ENCODE peak calls at places on chromosome 1, in six cellular contexts. One of them, this sample, is unnamed.
A peak's percentile ranks its signal among the peaks of the same experiment; 100 is the strongest.

GRCh38 chr1:155064109-155064812 is 721 bp downstream of the EFNA4 start:
- DNase-seq in stomach: no peak
- DNase-seq in dorsolateral prefrontal cortex: no peak
- DNase-seq in heart right ventricle: no peak
- DNase-seq in RWPE2: no peak
- DNase-seq in AG10803: no peak
- DNase-seq in this sample: no peak

GRCh38 chr1:116166655-116167054 is 55.5 kb downstream of the MAB21L3 start:
- DNase-seq in dorsolateral prefrontal cortex: no peak
- DNase-seq in RWPE2: no peak
- DNase-seq in AG10803: no peak
- DNase-seq in heart right ventricle: peak; percentile 21
- DNase-seq in stomach: no peak
- DNase-seq in this sample: no peak

GRCh38 chr1:183528577-183528976 is 56.3 kb downstream of the SMG7 start:
- DNase-seq in heart right ventricle: no peak
- DNase-seq in AG10803: no peak
- DNase-seq in RWPE2: no peak
- DNase-seq in stomach: no peak
- DNase-seq in dorsolateral prefrontal cortex: no peak
- DNase-seq in this sample: no peak

GRCh38 chr1:244835276-244836134 is at the start of gene COX20:
- DNase-seq in heart right ventricle: peak; percentile 89
- DNase-seq in stomach: peak; percentile 90
- DNase-seq in dorsolateral prefrontal cortex: peak; percentile 76
- DNase-seq in AG10803: peak; percentile 89
- DNase-seq in RWPE2: peak; percentile 73
- DNase-seq in this sample: no peak

GRCh38 chr1:205701891-205702290 is 21.6 kb upstream of the SLC45A3 start:
- DNase-seq in RWPE2: no peak
- DNase-seq in heart right ventricle: no peak
- DNase-seq in dorsolateral prefrontal cortex: no peak
- DNase-seq in AG10803: no peak
- DNase-seq in stomach: no peak
- DNase-seq in this sample: no peak

GRCh38 chr1:150763631-150764223 is 1.9 kb downstream of the CTSS start:
- DNase-seq in dorsolateral prefrontal cortex: no peak
- DNase-seq in RWPE2: no peak
- DNase-seq in stomach: no peak
- DNase-seq in heart right ventricle: no peak
- DNase-seq in AG10803: no peak
- DNase-seq in this sample: no peak

GRCh38 chr1:52970149-52970548 is 43.1 kb downstream of the SCP2 start:
- DNase-seq in heart right ventricle: no peak
- DNase-seq in dorsolateral prefrontal cortex: no peak
- DNase-seq in RWPE2: no peak
- DNase-seq in stomach: no peak
- DNase-seq in AG10803: peak; percentile 18
- DNase-seq in this sample: no peak

GRCh38 chr1:41648230-41648629 is 163.7 kb upstream of the EDN2 start:
- DNase-seq in dorsolateral prefrontal cortex: no peak
- DNase-seq in stomach: no peak
- DNase-seq in RWPE2: no peak
- DNase-seq in heart right ventricle: no peak
- DNase-seq in AG10803: no peak
- DNase-seq in this sample: no peak

GRCh38 chr1:5427026-5427613 is 565.1 kb downstream of the NPHP4 start:
- DNase-seq in stomach: no peak
- DNase-seq in AG10803: no peak
- DNase-seq in dorsolateral prefrontal cortex: no peak
- DNase-seq in RWPE2: no peak
- DNase-seq in heart right ventricle: no peak
- DNase-seq in this sample: no peak
- TF ChIP-seq CTCF in stomach: no peak
- TF ChIP-seq CTCF in AG10803: no peak
- TF ChIP-seq CTCF in dorsolateral prefrontal cortex: no peak
- TF ChIP-seq CTCF in RWPE2: no peak
- TF ChIP-seq CTCF in heart right ventricle: no peak
- TF ChIP-seq CTCF in this sample: no peak

GRCh38 chr1:212752256-212752933 is 39.2 kb downstream of the NSL1 start:
- DNase-seq in heart right ventricle: no peak
- DNase-seq in AG10803: peak; percentile 56
- DNase-seq in dorsolateral prefrontal cortex: no peak
- DNase-seq in RWPE2: no peak
- DNase-seq in stomach: no peak
- DNase-seq in this sample: no peak

GRCh38 chr1:212754193-212754592 is 37.4 kb downstream of the NSL1 start:
- DNase-seq in RWPE2: no peak
- DNase-seq in stomach: no peak
- DNase-seq in AG10803: no peak
- DNase-seq in dorsolateral prefrontal cortex: no peak
- DNase-seq in heart right ventricle: no peak
- DNase-seq in this sample: no peak

GRCh38 chr1:212753766-212754165 is 37.8 kb downstream of the NSL1 start:
- DNase-seq in heart right ventricle: no peak
- DNase-seq in RWPE2: no peak
- DNase-seq in stomach: no peak
- DNase-seq in AG10803: no peak
- DNase-seq in dorsolateral prefrontal cortex: no peak
- DNase-seq in this sample: no peak

GRCh38 chr1:212754715-212755114 is 36.9 kb downstream of the NSL1 start:
- DNase-seq in AG10803: no peak
- DNase-seq in heart right ventricle: no peak
- DNase-seq in RWPE2: no peak
- DNase-seq in stomach: no peak
- DNase-seq in dorsolateral prefrontal cortex: peak; percentile 68
- DNase-seq in this sample: no peak

GRCh38 chr1:212752934-212753497 is 38.6 kb downstream of the NSL1 start:
- DNase-seq in heart right ventricle: no peak
- DNase-seq in RWPE2: no peak
- DNase-seq in stomach: no peak
- DNase-seq in dorsolateral prefrontal cortex: no peak
- DNase-seq in AG10803: peak; percentile 12
- DNase-seq in this sample: no peak
- H3K4me3 ChIP-seq in heart right ventricle: no peak overlapping the region
- H3K4me3 ChIP-seq in RWPE2: no peak overlapping the region
- H3K4me3 ChIP-seq in stomach: peak overlapping the region; percentile 2
- H3K4me3 ChIP-seq in dorsolateral prefrontal cortex: no peak overlapping the region
- H3K4me3 ChIP-seq in AG10803: peak overlapping the region; percentile 57
- H3K4me3 ChIP-seq in this sample: no peak overlapping the region

GRCh38 chr1:196910208-196910607 is 22.4 kb downstream of the CFHR4 start:
- DNase-seq in AG10803: no peak
- DNase-seq in stomach: no peak
- DNase-seq in dorsolateral prefrontal cortex: no peak
- DNase-seq in heart right ventricle: no peak
- DNase-seq in RWPE2: no peak
- DNase-seq in this sample: no peak
- TF ChIP-seq CTCF in AG10803: peak; percentile 15
- TF ChIP-seq CTCF in stomach: no peak
- TF ChIP-seq CTCF in dorsolateral prefrontal cortex: no peak
- TF ChIP-seq CTCF in heart right ventricle: no peak
- TF ChIP-seq CTCF in RWPE2: no peak
- TF ChIP-seq CTCF in this sample: peak; percentile 31

GRCh38 chr1:3074297-3074741 is 5.3 kb downstream of the PRDM16 start:
- DNase-seq in heart right ventricle: no peak
- DNase-seq in AG10803: no peak
- DNase-seq in RWPE2: no peak
- DNase-seq in dorsolateral prefrontal cortex: no peak
- DNase-seq in stomach: peak; percentile 78
- DNase-seq in this sample: no peak
- H3K4me3 ChIP-seq in heart right ventricle: peak overlapping the region; percentile 54
- H3K4me3 ChIP-seq in AG10803: no peak overlapping the region
- H3K4me3 ChIP-seq in RWPE2: no peak overlapping the region
- H3K4me3 ChIP-seq in dorsolateral prefrontal cortex: no peak overlapping the region
- H3K4me3 ChIP-seq in stomach: peak overlapping the region; percentile 79
- H3K4me3 ChIP-seq in this sample: no peak overlapping the region

DNA sequence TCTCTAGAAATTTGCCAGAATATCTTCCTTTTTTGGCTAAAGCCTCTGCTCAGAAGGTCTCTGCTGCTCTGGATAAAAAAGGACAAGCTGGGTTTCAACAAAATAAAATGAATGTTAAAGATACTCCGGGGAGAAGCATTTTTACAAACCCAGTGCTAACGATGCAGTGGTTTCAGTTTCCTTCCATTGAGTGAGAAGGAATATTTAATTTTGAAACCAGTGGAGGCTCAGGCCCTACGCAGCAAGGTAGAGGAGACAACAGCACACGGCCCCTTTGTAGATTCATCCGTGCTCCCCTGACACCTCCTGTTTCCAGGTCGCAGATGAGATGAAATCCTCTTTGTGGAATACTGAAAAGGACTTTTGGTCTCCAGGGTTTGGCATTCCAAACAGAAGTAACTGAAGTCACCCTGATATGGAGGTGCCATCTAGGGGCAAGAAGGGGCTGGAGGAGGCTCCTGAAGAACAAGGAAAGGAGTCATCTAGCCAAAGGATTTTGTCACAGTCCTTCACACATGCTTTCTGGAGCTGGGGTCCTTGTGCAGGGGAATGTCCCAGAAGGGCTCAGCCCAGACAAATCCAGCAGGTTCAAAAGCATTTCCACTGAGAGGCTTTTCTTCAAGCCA is 65.7 kb upstream of the SYT6 start:
- DNase-seq in heart right ventricle: no peak
- DNase-seq in AG10803: peak; percentile 25
- DNase-seq in RWPE2: no peak
- DNase-seq in stomach: no peak
- DNase-seq in dorsolateral prefrontal cortex: no peak
- DNase-seq in this sample: no peak
- TF ChIP-seq CTCF in heart right ventricle: no peak
- TF ChIP-seq CTCF in AG10803: peak; percentile 42
- TF ChIP-seq CTCF in RWPE2: peak; percentile 25
- TF ChIP-seq CTCF in stomach: no peak
- TF ChIP-seq CTCF in dorsolateral prefrontal cortex: peak; percentile 16
- TF ChIP-seq CTCF in this sample: peak; percentile 33

GRCh38 chr1:164382384-164382783 is 176.6 kb upstream of the PBX1 start:
- DNase-seq in stomach: no peak
- DNase-seq in dorsolateral prefrontal cortex: no peak
- DNase-seq in RWPE2: no peak
- DNase-seq in heart right ventricle: no peak
- DNase-seq in AG10803: no peak
- DNase-seq in this sample: no peak
- H3K4me3 ChIP-seq in stomach: no peak overlapping the region
- H3K4me3 ChIP-seq in dorsolateral prefrontal cortex: no peak overlapping the region
- H3K4me3 ChIP-seq in RWPE2: no peak overlapping the region
- H3K4me3 ChIP-seq in heart right ventricle: no peak overlapping the region
- H3K4me3 ChIP-seq in AG10803: no peak overlapping the region
- H3K4me3 ChIP-seq in this sample: no peak overlapping the region

This sample was measured in epithelial cell of proximal tubule.